ENCODE peak calls at places on chromosomes 3 and 15, in six cellular contexts. S is HepG2, I is A549, O is GM12878, B is upper lobe of left lung, W is K562. E is an unnamed sample.

GRCh38 chr3:31077021-31077601 is 182.7 kb upstream of the GADL1 start:
- ATAC-seq in B (no peak), I (peak; percentile 86), S (no peak), W (peak; percentile 74), O (peak; percentile 69), E (no peak)

GRCh38 chr3:142944346-142944745 is 19.1 kb downstream of the PAQR9 start:
- ATAC-seq in I (no peak), W (no peak), S (no peak), O (peak; percentile 40), B (no peak), E (no peak)

GRCh38 chr15:61038387-61038786 is 190.7 kb downstream of the RORA start:
- ATAC-seq in B (no peak), W (no peak), S (no peak), I (no peak), O (no peak), E (peak; percentile 37)

GRCh38 chr3:114721864-114722263 is 425.2 kb downstream of the ZBTB20 start:
- ATAC-seq in I (no peak), B (no peak), S (no peak), W (no peak), O (peak; percentile 98), E (no peak)

GRCh38 chr3:169489775-169490546 is 173.6 kb downstream of the MECOM start:
- ATAC-seq in W (no peak), B (no peak), O (no peak), S (no peak), I (no peak), E (no peak)

GRCh38 chr3:128098234-128098633 is 25.4 kb downstream of the RUVBL1 start:
- ATAC-seq in I (no peak), S (peak; percentile 51), B (peak; percentile 20), O (no peak), W (no peak), E (no peak)

GRCh38 chr3:97954193-97954827 is 17.9 kb downstream of the RIOX2 start:
- ATAC-seq in I (no peak), W (no peak), S (peak; percentile 54), O (peak; percentile 63), B (peak; percentile 35), E (no peak)

GRCh38 chr3:164320962-164321361 is 757.3 kb downstream of the SI start:
- ATAC-seq in S (no peak), B (no peak), W (no peak), I (no peak), O (no peak), E (no peak)

GRCh38 chr15:101232677-101233076 is 19.2 kb downstream of the CHSY1 start:
- ATAC-seq in O (no peak), S (no peak), I (no peak), B (no peak), W (no peak), E (no peak)

GRCh38 chr3:63309780-63310179 is 31.7 kb downstream of the SYNPR start:
- ATAC-seq in B (no peak), W (no peak), S (no peak), O (no peak), I (no peak), E (no peak)

GRCh38 chr3:45682786-45683185 is 6.4 kb upstream of the SACM1L start:
- ATAC-seq in I (no peak), S (no peak), W (no peak), B (no peak), O (no peak), E (no peak)

GRCh38 chr3:182412066-182412465 is 381.2 kb upstream of the ATP11B start:
- ATAC-seq in I (no peak), O (no peak), S (no peak), B (no peak), W (no peak), E (no peak)

GRCh38 chr3:33211444-33211843 is 7.2 kb downstream of the SUSD5 start:
- ATAC-seq in O (no peak), S (no peak), W (no peak), B (no peak), I (peak; percentile 43), E (no peak)

DNA sequence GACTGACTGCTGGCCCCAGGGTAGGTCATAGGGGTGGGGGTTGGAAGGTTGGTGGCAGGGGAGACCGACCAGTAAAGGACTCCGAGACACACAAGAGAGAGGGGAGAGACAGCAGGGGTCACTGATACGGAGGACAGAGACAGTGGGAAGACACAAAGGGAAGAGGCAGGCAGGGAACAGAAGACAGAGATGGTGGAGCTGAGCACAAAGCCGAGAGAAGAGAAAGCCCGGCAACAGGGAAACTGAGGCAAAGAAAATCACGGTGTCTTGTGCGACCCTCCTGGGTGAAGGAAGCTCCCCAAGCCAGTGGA is 502 bp downstream of the RASL12 start:
- ATAC-seq in O (no peak), B (no peak), I (no peak), S (no peak), W (no peak), E (no peak)
- H3K27ac ChIP-seq in O (no peak overlapping the region), B (peak overlapping the region; percentile 89), I (peak overlapping the region; percentile 71), S (no peak overlapping the region), W (no peak overlapping the region), E (peak overlapping the region; percentile 93)

GRCh38 chr3:188721990-188722389 is 449.8 kb upstream of the TPRG1 start:
- ATAC-seq in S (no peak), W (no peak), B (no peak), I (no peak), O (no peak), E (no peak)
- TF ChIP-seq EP300 in S (no peak), W (no peak), B (no peak), I (no peak), O (no peak), E (no peak)

GRCh38 chr3:112114558-112115160 is 18.4 kb downstream of the GCSAM start:
- ATAC-seq in W (no peak), S (no peak), B (no peak), I (no peak), O (peak; percentile 58), E (no peak)
- H3K27ac ChIP-seq in W (no peak overlapping the region), S (no peak overlapping the region), B (no peak overlapping the region), I (no peak overlapping the region), O (peak overlapping the region; percentile 95), E (no peak overlapping the region)

GRCh38 chr15:48596841-48597240 is 48.7 kb downstream of the FBN1 start:
- ATAC-seq in S (no peak), B (no peak), W (no peak), O (peak; percentile 55), I (no peak), E (no peak)

GRCh38 chr15:48595988-48596387 is 49.5 kb downstream of the FBN1 start:
- ATAC-seq in S (no peak), B (no peak), W (no peak), I (no peak), O (peak; percentile 91), E (no peak)

GRCh38 chr15:48592929-48593328 is 52.6 kb downstream of the FBN1 start:
- ATAC-seq in B (no peak), W (no peak), I (no peak), O (no peak), S (no peak), E (no peak)

GRCh38 chr15:48592221-48592731 is 53.2 kb downstream of the FBN1 start:
- ATAC-seq in B (peak; percentile 55), I (no peak), W (peak; percentile 73), O (no peak), S (no peak), E (no peak)

DNA sequence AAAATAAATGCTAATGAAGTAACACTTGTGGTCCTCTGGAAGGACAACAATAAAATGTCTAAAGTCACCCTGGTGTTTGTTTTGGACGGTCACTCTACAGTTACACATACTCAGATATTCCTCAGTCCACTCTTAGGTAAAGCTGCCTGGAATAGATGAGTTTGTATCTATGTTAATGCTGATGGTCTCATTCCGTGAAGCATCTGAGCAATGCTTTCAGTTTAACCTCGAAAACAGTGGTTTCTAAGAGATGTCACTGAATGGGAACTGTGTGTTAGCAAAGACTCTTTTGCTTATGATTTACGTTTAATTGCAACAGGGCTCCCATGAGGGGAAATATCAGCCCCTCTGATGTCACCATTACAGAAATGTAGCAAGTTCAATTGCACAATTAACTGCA is 49.1 kb downstream of the FBN1 start:
- ATAC-seq in S (no peak), I (no peak), B (no peak), O (peak; percentile 76), W (no peak), E (peak; percentile 37)
- TF ChIP-seq EP300 in S (no peak), I (no peak), B (no peak), O (no peak), W (no peak), E (no peak)

GRCh38 chr3:10995871-10996270 is 3.3 kb downstream of the SLC6A1 start:
- ATAC-seq in S (no peak), W (no peak), B (no peak), I (no peak), O (no peak), E (no peak)
- H3K27ac ChIP-seq in S (no peak overlapping the region), W (no peak overlapping the region), B (no peak overlapping the region), I (no peak overlapping the region), O (no peak overlapping the region), E (no peak overlapping the region)

GRCh38 chr15:49046113-49046883 is at the start of gene SECISBP2L:
- ATAC-seq in I (peak; percentile 99), O (peak; percentile 96), W (peak; percentile 96), B (peak; percentile 98), S (peak; percentile 98), E (peak; percentile 96)
- TF ChIP-seq EP300 in I (no peak), O (peak; percentile 45), W (peak; percentile 57), B (no peak), S (no peak), E (no peak)